ENCODE peak calls at places on chromosomes 2 and 18, in five cellular contexts. D, N, I, G and J are unnamed samples.

GRCh38 chr2:212282596-212283330 is 255.8 kb downstream of the ERBB4 start:
- DNase-seq in G (no peak), I (no peak), N (no peak), D (no peak), J (no peak)

GRCh38 chr18:79299711-79300110 is 96.0 kb upstream of the NFATC1 start:
- DNase-seq in D (no peak), G (no peak), N (no peak), I (no peak), J (no peak)

GRCh38 chr18:54717673-54718435 is 110.4 kb upstream of the RAB27B start:
- DNase-seq in I (peak; percentile 66), G (peak; percentile 59), D (no peak), N (no peak), J (no peak)

GRCh38 chr2:48107326-48107925 is 201.1 kb upstream of the FBXO11 start:
- DNase-seq in I (no peak), D (peak; percentile 39), N (no peak), G (no peak), J (peak; percentile 86)

GRCh38 chr2:193187816-193188215 is 993.1 kb upstream of the TMEFF2 start:
- DNase-seq in D (no peak), I (no peak), N (no peak), G (no peak), J (no peak)

GRCh38 chr2:2801458-2801857 is 470.4 kb upstream of the MYT1L start:
- DNase-seq in I (no peak), G (no peak), N (no peak), D (no peak), J (no peak)

GRCh38 chr18:33578371-33579146 is 540 bp downstream of the ASXL3 start:
- DNase-seq in N (no peak), D (peak; percentile 58), I (peak; percentile 35), G (no peak), J (no peak)

GRCh38 chr18:48941672-48942071 is 9.1 kb downstream of the SMAD7 start:
- DNase-seq in D (no peak), G (no peak), I (peak; percentile 49), N (no peak), J (no peak)

GRCh38 chr2:39050109-39050508 is 70.7 kb downstream of the SOS1 start:
- DNase-seq in N (no peak), D (no peak), G (no peak), I (no peak), J (no peak)